ENCODE peak calls at places on chromosome 9, in six cellular contexts. Y is endodermal cell; N is astrocyte; D is ovary; M is naive thymus-derived CD4-positive, alpha-beta T cell; J is A549. X is an unnamed sample.

GRCh38 chr9:33782395-33783152 is 12.8 kb upstream of the PRSS3 start:
- DNase-seq in Y (no peak), N (peak; percentile 78), D (no peak), M (no peak), J (no peak), X (no peak)

GRCh38 chr9:5442400-5443011 is 4.8 kb upstream of the PLGRKT start:
- DNase-seq in Y (peak; percentile 72), N (peak; percentile 34), D (no peak), M (peak; percentile 23), J (peak; percentile 25), X (peak; percentile 35)

GRCh38 chr9:78539904-78540303 is 243.0 kb downstream of the PSAT1 start:
- DNase-seq in Y (no peak), N (peak; percentile 85), D (no peak), M (no peak), J (no peak), X (no peak)

GRCh38 chr9:113875917-113876805 is at the start of gene ZNF618:
- DNase-seq in Y (peak; percentile 75), N (no peak), D (peak; percentile 23), M (peak; percentile 20), J (peak; percentile 55), X (peak; percentile 59)

GRCh38 chr9:81661339-81661738 is 28.0 kb downstream of the TLE1 start:
- DNase-seq in Y (no peak), N (no peak), D (no peak), M (no peak), J (no peak), X (no peak)

GRCh38 chr9:117293199-117294114 is 121.4 kb downstream of the ASTN2 start:
- DNase-seq in Y (no peak), N (no peak), D (no peak), M (no peak), J (no peak), X (no peak)

GRCh38 chr9:20618361-20618799 is 3.9 kb downstream of the MLLT3 start:
- DNase-seq in Y (no peak), N (peak; percentile 29), D (no peak), M (no peak), J (peak; percentile 18), X (no peak)

GRCh38 chr9:35859310-35859994 is 10.7 kb downstream of the OR13J1 start:
- DNase-seq in Y (peak; percentile 31), N (no peak), D (no peak), M (no peak), J (peak; percentile 29), X (no peak)

GRCh38 chr9:97511762-97512429 is 10.4 kb downstream of the TMOD1 start:
- DNase-seq in Y (peak; percentile 3), N (no peak), D (peak; percentile 2), M (no peak), J (no peak), X (no peak)

GRCh38 chr9:89386797-89387196 is 68.5 kb downstream of the SECISBP2 start:
- DNase-seq in Y (no peak), N (no peak), D (no peak), M (no peak), J (no peak), X (no peak)

DNA sequence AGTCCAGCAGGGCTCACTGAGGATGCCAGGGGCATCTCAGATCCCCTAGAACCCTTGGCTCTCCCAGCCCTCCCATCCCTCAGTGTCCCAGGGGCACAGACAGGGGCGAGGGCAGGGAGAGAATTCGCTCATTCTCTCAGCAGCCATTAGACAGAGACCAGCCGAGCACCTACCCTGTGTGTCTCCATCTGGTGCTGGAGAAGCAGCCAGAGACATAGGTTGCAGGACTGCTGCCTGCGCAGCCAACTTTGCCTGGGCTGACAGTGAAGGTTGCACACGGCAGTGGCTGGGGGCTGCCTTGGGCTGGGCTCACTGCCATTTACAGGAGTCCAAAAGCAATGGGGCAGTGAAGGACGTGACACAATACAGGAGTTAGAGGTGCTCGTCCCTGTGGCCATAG is 60.9 kb downstream of the OLFM1 start:
- DNase-seq in Y (no peak), N (no peak), D (no peak), M (no peak), J (no peak), X (no peak)
- H3K9me3 ChIP-seq in Y (no peaks in the 10 kb centered on the region), N (peaks cover 3% of the 10 kb centered on the region), D (no peaks in the 10 kb centered on the region), M (no peaks in the 10 kb centered on the region), J (no peaks in the 10 kb centered on the region), X (no peaks in the 10 kb centered on the region)

DNA sequence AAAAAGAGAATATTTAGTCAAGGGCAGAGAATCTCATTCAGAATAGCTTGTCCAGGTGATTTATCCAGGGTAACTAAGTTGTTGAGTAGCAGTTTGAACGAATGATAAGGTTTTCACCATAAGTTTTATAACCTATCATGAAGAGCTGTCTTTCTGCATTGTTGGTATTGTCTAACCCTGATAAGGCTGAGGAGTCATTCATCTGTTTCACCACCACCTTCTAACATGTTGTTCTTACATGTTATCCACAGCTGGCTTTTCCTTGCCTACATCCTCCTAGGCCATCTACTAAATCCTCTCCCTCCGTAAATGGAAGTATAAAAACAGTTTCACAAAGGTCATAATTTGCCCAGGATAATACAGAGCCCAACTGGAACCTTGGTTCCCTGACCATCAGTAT is 24.1 kb downstream of the ZNF462 start:
- DNase-seq in Y (no peak), N (no peak), D (no peak), M (no peak), J (no peak), X (no peak)
- H3K9me3 ChIP-seq in Y (no peaks in the 10 kb centered on the region), N (no peaks in the 10 kb centered on the region), D (no peaks in the 10 kb centered on the region), M (no peaks in the 10 kb centered on the region), J (no peaks in the 10 kb centered on the region), X (no peaks in the 10 kb centered on the region)

GRCh38 chr9:8114826-8115225 is 315.2 kb upstream of the DMAC1 start:
- DNase-seq in Y (no peak), N (no peak), D (no peak), M (no peak), J (no peak), X (no peak)
- H3K9me3 ChIP-seq in Y (no peaks in the 10 kb centered on the region), N (no peaks in the 10 kb centered on the region), D (no peaks in the 10 kb centered on the region), M (no peaks in the 10 kb centered on the region), J (no peaks in the 10 kb centered on the region), X (no peaks in the 10 kb centered on the region)

DNA sequence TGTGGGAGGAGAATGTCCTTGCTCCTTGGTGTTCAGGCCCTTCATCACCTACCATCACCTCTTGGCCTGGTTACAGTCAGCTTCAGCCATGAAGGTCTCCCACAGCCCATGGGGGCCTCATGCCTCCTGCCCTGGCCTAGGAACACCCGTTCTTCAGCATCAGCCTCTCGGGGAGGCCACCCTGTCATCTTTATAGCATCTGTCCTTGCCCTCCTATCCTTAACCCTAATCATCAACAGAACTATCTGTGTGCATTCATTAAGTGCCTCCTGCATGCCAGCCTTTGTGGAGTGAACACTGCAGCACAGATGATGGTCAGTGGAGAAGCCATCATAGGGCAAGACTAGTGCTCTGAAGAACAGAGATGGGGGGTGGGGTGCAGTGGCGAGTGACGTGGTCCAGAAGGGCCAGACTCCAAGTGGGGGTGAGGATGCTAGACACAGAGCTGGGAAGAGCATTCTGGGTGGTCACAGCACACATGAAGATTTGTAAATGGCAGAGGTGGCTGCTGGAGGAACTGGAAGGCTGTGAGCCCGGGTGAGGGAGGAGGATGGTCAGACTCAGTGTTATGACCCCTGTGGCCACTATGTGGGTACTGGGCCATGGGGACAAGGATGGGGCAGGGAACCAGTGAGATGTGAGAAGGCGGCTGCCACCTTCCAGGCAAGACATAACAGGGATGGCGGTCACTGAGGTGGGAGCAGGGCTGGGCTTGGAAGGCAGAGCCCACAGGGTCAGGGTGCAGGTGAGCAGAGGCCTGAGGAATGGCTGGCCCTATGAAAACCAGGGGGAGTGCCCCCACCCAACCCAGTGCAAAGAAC is 3.6 kb upstream of the CARD19 start:
- DNase-seq in Y (peak; percentile 39), N (no peak), D (peak; percentile 16), M (no peak), J (no peak), X (peak; percentile 4)
- H3K9me3 ChIP-seq in Y (no peaks in the 10 kb centered on the region), N (peaks cover 14% of the 10 kb centered on the region), D (no peaks in the 10 kb centered on the region), M (no peaks in the 10 kb centered on the region), J (peaks cover 19% of the 10 kb centered on the region), X (no peaks in the 10 kb centered on the region)

DNA sequence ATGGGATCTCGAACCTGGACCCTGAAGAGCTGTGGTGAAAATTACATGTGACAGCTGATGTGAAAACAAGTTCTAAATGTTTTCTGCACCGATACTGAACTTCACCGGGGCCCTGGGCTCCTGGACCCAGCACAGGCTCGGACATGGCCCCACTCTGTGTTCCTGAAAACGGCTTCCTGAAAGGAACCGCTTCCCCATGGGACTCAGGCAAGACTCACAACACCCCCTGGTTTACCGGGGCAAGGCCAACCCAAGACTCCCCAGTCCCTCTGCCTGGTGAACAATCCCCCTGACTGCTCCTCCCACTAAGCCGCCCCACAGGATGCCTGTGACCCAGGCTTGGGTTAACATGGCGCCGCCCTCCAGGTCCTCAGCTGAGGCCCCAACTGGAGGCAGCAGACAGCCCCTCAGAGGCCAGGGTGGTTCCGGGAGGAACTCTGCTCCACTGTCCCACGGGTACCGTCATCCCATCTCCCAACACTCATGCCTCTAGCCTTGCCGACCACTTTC is 124.5 kb upstream of the FOXD4L5 start:
- DNase-seq in Y (no peak), N (no peak), D (no peak), M (no peak), J (no peak), X (no peak)
- H3K9me3 ChIP-seq in Y (peaks cover 23% of the 10 kb centered on the region), N (peaks cover 5% of the 10 kb centered on the region), D (peaks cover 5% of the 10 kb centered on the region), M (no peaks in the 10 kb centered on the region), J (no peaks in the 10 kb centered on the region), X (no peaks in the 10 kb centered on the region)

DNA sequence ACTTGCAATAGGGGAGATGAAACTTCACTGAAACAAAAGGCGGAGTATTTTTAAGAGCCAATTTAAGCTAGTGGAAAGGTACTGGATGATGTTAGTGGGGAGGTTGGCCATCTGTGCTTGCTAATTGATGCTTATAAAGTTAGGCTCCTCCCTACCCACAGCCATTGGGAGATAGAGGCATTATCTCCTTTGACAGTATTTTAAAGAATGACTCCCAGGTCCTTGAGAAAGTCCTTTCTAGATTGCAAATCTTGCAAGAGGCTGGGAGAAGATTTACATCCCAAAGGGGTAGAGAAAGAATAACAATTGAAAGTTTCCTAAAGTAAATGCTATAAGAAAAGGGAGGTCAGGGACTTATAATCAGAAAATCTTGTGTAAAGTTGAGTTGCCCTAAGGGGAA is 282.6 kb downstream of the BRINP1 start:
- DNase-seq in Y (no peak), N (no peak), D (no peak), M (no peak), J (no peak), X (no peak)
- H3K9me3 ChIP-seq in Y (no peaks in the 10 kb centered on the region), N (peaks cover 4% of the 10 kb centered on the region), D (no peaks in the 10 kb centered on the region), M (no peaks in the 10 kb centered on the region), J (no peaks in the 10 kb centered on the region), X (no peaks in the 10 kb centered on the region)

X was measured in HAP-1.